ENCODE peak calls at places on chromosomes 4 and X, in nine cellular contexts. One of them, this sample, is unnamed.

GRCh38 chr4:73919691-73920090 is 50.5 kb downstream of the CXCL1 start:
- DNase-seq in CD4-positive, alpha-beta memory T cell: no peak
- DNase-seq in heart left ventricle: no peak
- DNase-seq in body of pancreas: no peak
- DNase-seq in upper lobe of left lung: no peak
- DNase-seq in CD8-positive, alpha-beta memory T cell: no peak
- DNase-seq in neural progenitor cell: no peak
- DNase-seq in lower lobe of right lung: no peak
- DNase-seq in PC-3: no peak
- DNase-seq in this sample: no peak

GRCh38 chr4:46249106-46249505 is 125.3 kb upstream of the GABRG1 start:
- DNase-seq in CD4-positive, alpha-beta memory T cell: no peak
- DNase-seq in heart left ventricle: no peak
- DNase-seq in body of pancreas: no peak
- DNase-seq in upper lobe of left lung: no peak
- DNase-seq in CD8-positive, alpha-beta memory T cell: no peak
- DNase-seq in neural progenitor cell: no peak
- DNase-seq in lower lobe of right lung: no peak
- DNase-seq in PC-3: no peak
- DNase-seq in this sample: no peak

GRCh38 chrX:96147645-96148044 is 537.0 kb upstream of the DIAPH2 start:
- DNase-seq in CD4-positive, alpha-beta memory T cell: no peak
- DNase-seq in heart left ventricle: no peak
- DNase-seq in body of pancreas: no peak
- DNase-seq in upper lobe of left lung: no peak
- DNase-seq in CD8-positive, alpha-beta memory T cell: no peak
- DNase-seq in neural progenitor cell: no peak
- DNase-seq in lower lobe of right lung: no peak
- DNase-seq in PC-3: no peak
- DNase-seq in this sample: no peak

GRCh38 chrX:150032742-150033141 is 94.5 kb upstream of the EOLA2 start:
- DNase-seq in CD4-positive, alpha-beta memory T cell: no peak
- DNase-seq in heart left ventricle: no peak
- DNase-seq in body of pancreas: no peak
- DNase-seq in upper lobe of left lung: no peak
- DNase-seq in CD8-positive, alpha-beta memory T cell: no peak
- DNase-seq in neural progenitor cell: peak; percentile 57
- DNase-seq in lower lobe of right lung: no peak
- DNase-seq in PC-3: peak; percentile 87
- DNase-seq in this sample: peak; percentile 52

GRCh38 chrX:13369541-13370140 is 49.8 kb upstream of the ATXN3L start:
- DNase-seq in CD4-positive, alpha-beta memory T cell: no peak
- DNase-seq in heart left ventricle: no peak
- DNase-seq in body of pancreas: no peak
- DNase-seq in upper lobe of left lung: no peak
- DNase-seq in CD8-positive, alpha-beta memory T cell: no peak
- DNase-seq in neural progenitor cell: peak; percentile 11
- DNase-seq in lower lobe of right lung: no peak
- DNase-seq in PC-3: no peak
- DNase-seq in this sample: no peak

GRCh38 chr4:158777423-158777822 is 8.6 kb downstream of the FNIP2 start:
- DNase-seq in CD4-positive, alpha-beta memory T cell: no peak
- DNase-seq in heart left ventricle: no peak
- DNase-seq in body of pancreas: peak; percentile 24
- DNase-seq in upper lobe of left lung: no peak
- DNase-seq in CD8-positive, alpha-beta memory T cell: no peak
- DNase-seq in neural progenitor cell: no peak
- DNase-seq in lower lobe of right lung: no peak
- DNase-seq in PC-3: no peak
- DNase-seq in this sample: no peak

GRCh38 chr4:107825072-107825789 is 499 bp downstream of the SGMS2 start:
- DNase-seq in CD4-positive, alpha-beta memory T cell: peak; percentile 0
- DNase-seq in heart left ventricle: peak; percentile 50
- DNase-seq in body of pancreas: peak; percentile 78
- DNase-seq in upper lobe of left lung: peak; percentile 69
- DNase-seq in CD8-positive, alpha-beta memory T cell: no peak
- DNase-seq in neural progenitor cell: peak; percentile 75
- DNase-seq in lower lobe of right lung: peak; percentile 83
- DNase-seq in PC-3: peak; percentile 52
- DNase-seq in this sample: peak; percentile 65

GRCh38 chr4:75995727-75996126 is 5.0 kb upstream of the SDAD1 start:
- DNase-seq in CD4-positive, alpha-beta memory T cell: peak; percentile 58
- DNase-seq in heart left ventricle: no peak
- DNase-seq in body of pancreas: no peak
- DNase-seq in upper lobe of left lung: no peak
- DNase-seq in CD8-positive, alpha-beta memory T cell: no peak
- DNase-seq in neural progenitor cell: peak; percentile 67
- DNase-seq in lower lobe of right lung: no peak
- DNase-seq in PC-3: peak; percentile 73
- DNase-seq in this sample: peak; percentile 71

GRCh38 chrX:115898382-115899001 is 272.1 kb upstream of the AGTR2 start:
- DNase-seq in CD4-positive, alpha-beta memory T cell: peak; percentile 79
- DNase-seq in heart left ventricle: peak; percentile 62
- DNase-seq in body of pancreas: peak; percentile 80
- DNase-seq in upper lobe of left lung: peak; percentile 60
- DNase-seq in CD8-positive, alpha-beta memory T cell: no peak
- DNase-seq in neural progenitor cell: peak; percentile 55
- DNase-seq in lower lobe of right lung: no peak
- DNase-seq in PC-3: peak; percentile 46
- DNase-seq in this sample: peak; percentile 1

GRCh38 chr4:159002950-159003349 is 99.9 kb upstream of the RAPGEF2 start:
- DNase-seq in CD4-positive, alpha-beta memory T cell: no peak
- DNase-seq in heart left ventricle: no peak
- DNase-seq in body of pancreas: no peak
- DNase-seq in upper lobe of left lung: no peak
- DNase-seq in CD8-positive, alpha-beta memory T cell: no peak
- DNase-seq in neural progenitor cell: no peak
- DNase-seq in lower lobe of right lung: no peak
- DNase-seq in PC-3: no peak
- DNase-seq in this sample: no peak

GRCh38 chr4:41977709-41978108 is 3.8 kb upstream of the DCAF4L1 start:
- DNase-seq in CD4-positive, alpha-beta memory T cell: no peak
- DNase-seq in heart left ventricle: no peak
- DNase-seq in body of pancreas: no peak
- DNase-seq in upper lobe of left lung: no peak
- DNase-seq in CD8-positive, alpha-beta memory T cell: no peak
- DNase-seq in neural progenitor cell: no peak
- DNase-seq in lower lobe of right lung: no peak
- DNase-seq in PC-3: no peak
- DNase-seq in this sample: no peak

GRCh38 chrX:130176942-130177341 is 5.2 kb downstream of the RAB33A start:
- DNase-seq in CD4-positive, alpha-beta memory T cell: no peak
- DNase-seq in heart left ventricle: no peak
- DNase-seq in body of pancreas: no peak
- DNase-seq in upper lobe of left lung: no peak
- DNase-seq in CD8-positive, alpha-beta memory T cell: no peak
- DNase-seq in neural progenitor cell: no peak
- DNase-seq in lower lobe of right lung: no peak
- DNase-seq in PC-3: no peak
- DNase-seq in this sample: no peak

GRCh38 chrX:130179579-130180215 is 7.9 kb downstream of the RAB33A start:
- DNase-seq in CD4-positive, alpha-beta memory T cell: no peak
- DNase-seq in heart left ventricle: no peak
- DNase-seq in body of pancreas: no peak
- DNase-seq in upper lobe of left lung: no peak
- DNase-seq in CD8-positive, alpha-beta memory T cell: no peak
- DNase-seq in neural progenitor cell: no peak
- DNase-seq in lower lobe of right lung: no peak
- DNase-seq in PC-3: no peak
- DNase-seq in this sample: peak; percentile 48

GRCh38 chrX:130174937-130175336 is 3.2 kb downstream of the RAB33A start:
- DNase-seq in CD4-positive, alpha-beta memory T cell: no peak
- DNase-seq in heart left ventricle: no peak
- DNase-seq in body of pancreas: no peak
- DNase-seq in upper lobe of left lung: no peak
- DNase-seq in CD8-positive, alpha-beta memory T cell: no peak
- DNase-seq in neural progenitor cell: no peak
- DNase-seq in lower lobe of right lung: no peak
- DNase-seq in PC-3: no peak
- DNase-seq in this sample: no peak

GRCh38 chrX:130176354-130176776 is 4.6 kb downstream of the RAB33A start:
- DNase-seq in CD4-positive, alpha-beta memory T cell: no peak
- DNase-seq in heart left ventricle: no peak
- DNase-seq in body of pancreas: no peak
- DNase-seq in upper lobe of left lung: no peak
- DNase-seq in CD8-positive, alpha-beta memory T cell: no peak
- DNase-seq in neural progenitor cell: no peak
- DNase-seq in lower lobe of right lung: no peak
- DNase-seq in PC-3: no peak
- DNase-seq in this sample: no peak

GRCh38 chrX:130179170-130179569 is 7.4 kb downstream of the RAB33A start:
- DNase-seq in CD4-positive, alpha-beta memory T cell: no peak
- DNase-seq in heart left ventricle: no peak
- DNase-seq in body of pancreas: no peak
- DNase-seq in upper lobe of left lung: no peak
- DNase-seq in CD8-positive, alpha-beta memory T cell: no peak
- DNase-seq in neural progenitor cell: no peak
- DNase-seq in lower lobe of right lung: no peak
- DNase-seq in PC-3: no peak
- DNase-seq in this sample: no peak
- H3K4me1 ChIP-seq in CD4-positive, alpha-beta memory T cell: peaks cover 49% of the 10 kb centered on the region
- H3K4me1 ChIP-seq in heart left ventricle: peaks cover 6% of the 10 kb centered on the region
- H3K4me1 ChIP-seq in body of pancreas: no peaks in the 10 kb centered on the region
- H3K4me1 ChIP-seq in upper lobe of left lung: peaks cover 5% of the 10 kb centered on the region
- H3K4me1 ChIP-seq in CD8-positive, alpha-beta memory T cell: peaks cover 32% of the 10 kb centered on the region
- H3K4me1 ChIP-seq in neural progenitor cell: no peaks in the 10 kb centered on the region
- H3K4me1 ChIP-seq in lower lobe of right lung: peaks cover 8% of the 10 kb centered on the region
- H3K4me1 ChIP-seq in PC-3: peaks cover 3% of the 10 kb centered on the region
- H3K4me1 ChIP-seq in this sample: peaks cover 7% of the 10 kb centered on the region

DNA sequence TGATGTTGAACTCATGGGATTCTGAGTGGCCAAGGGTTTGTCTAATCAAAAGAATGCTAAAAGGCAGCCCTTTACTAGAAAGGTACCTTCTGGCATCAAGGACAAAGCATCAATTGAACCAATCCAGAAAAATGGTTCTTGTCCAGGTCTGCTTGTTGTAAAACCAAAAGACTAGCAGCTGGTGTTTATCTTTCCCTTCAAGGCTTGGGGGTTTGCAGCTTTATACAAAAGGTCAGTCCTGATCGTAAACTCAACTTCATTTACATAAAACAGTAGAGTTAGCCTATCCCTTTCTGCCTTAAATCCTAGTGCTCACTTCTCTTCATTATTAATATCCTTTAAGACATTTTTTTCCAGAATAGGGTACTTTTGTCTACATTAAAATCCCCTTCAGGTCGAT is 411.4 kb downstream of the FAT4 start:
- DNase-seq in CD4-positive, alpha-beta memory T cell: no peak
- DNase-seq in heart left ventricle: no peak
- DNase-seq in body of pancreas: no peak
- DNase-seq in upper lobe of left lung: no peak
- DNase-seq in CD8-positive, alpha-beta memory T cell: no peak
- DNase-seq in neural progenitor cell: no peak
- DNase-seq in lower lobe of right lung: no peak
- DNase-seq in PC-3: no peak
- DNase-seq in this sample: no peak
- H3K9me3 ChIP-seq in CD4-positive, alpha-beta memory T cell: no peaks in the 10 kb centered on the region
- H3K9me3 ChIP-seq in heart left ventricle: no peaks in the 10 kb centered on the region
- H3K9me3 ChIP-seq in body of pancreas: no peaks in the 10 kb centered on the region
- H3K9me3 ChIP-seq in upper lobe of left lung: no peaks in the 10 kb centered on the region
- H3K9me3 ChIP-seq in CD8-positive, alpha-beta memory T cell: no peaks in the 10 kb centered on the region
- H3K9me3 ChIP-seq in neural progenitor cell: no peaks in the 10 kb centered on the region
- H3K9me3 ChIP-seq in lower lobe of right lung: no peaks in the 10 kb centered on the region
- H3K9me3 ChIP-seq in PC-3: no peaks in the 10 kb centered on the region
- H3K9me3 ChIP-seq in this sample: no peaks in the 10 kb centered on the region

GRCh38 chr4:26958925-26959653 is 98.4 kb downstream of the STIM2 start:
- DNase-seq in CD4-positive, alpha-beta memory T cell: no peak
- DNase-seq in heart left ventricle: no peak
- DNase-seq in body of pancreas: no peak
- DNase-seq in upper lobe of left lung: no peak
- DNase-seq in CD8-positive, alpha-beta memory T cell: no peak
- DNase-seq in neural progenitor cell: no peak
- DNase-seq in lower lobe of right lung: no peak
- DNase-seq in PC-3: no peak
- DNase-seq in this sample: no peak

GRCh38 chr4:26953770-26954423 is 93.3 kb downstream of the STIM2 start:
- DNase-seq in CD4-positive, alpha-beta memory T cell: no peak
- DNase-seq in heart left ventricle: no peak
- DNase-seq in body of pancreas: no peak
- DNase-seq in upper lobe of left lung: no peak
- DNase-seq in CD8-positive, alpha-beta memory T cell: no peak
- DNase-seq in neural progenitor cell: no peak
- DNase-seq in lower lobe of right lung: no peak
- DNase-seq in PC-3: no peak
- DNase-seq in this sample: no peak

GRCh38 chr4:26950446-26950845 is 89.8 kb downstream of the STIM2 start:
- DNase-seq in CD4-positive, alpha-beta memory T cell: no peak
- DNase-seq in heart left ventricle: no peak
- DNase-seq in body of pancreas: no peak
- DNase-seq in upper lobe of left lung: no peak
- DNase-seq in CD8-positive, alpha-beta memory T cell: no peak
- DNase-seq in neural progenitor cell: no peak
- DNase-seq in lower lobe of right lung: no peak
- DNase-seq in PC-3: no peak
- DNase-seq in this sample: no peak

GRCh38 chr4:26952891-26953290 is 92.2 kb downstream of the STIM2 start:
- DNase-seq in CD4-positive, alpha-beta memory T cell: no peak
- DNase-seq in heart left ventricle: no peak
- DNase-seq in body of pancreas: no peak
- DNase-seq in upper lobe of left lung: no peak
- DNase-seq in CD8-positive, alpha-beta memory T cell: no peak
- DNase-seq in neural progenitor cell: no peak
- DNase-seq in lower lobe of right lung: no peak
- DNase-seq in PC-3: no peak
- DNase-seq in this sample: no peak

GRCh38 chr4:26953361-26953760 is 92.7 kb downstream of the STIM2 start:
- DNase-seq in CD4-positive, alpha-beta memory T cell: no peak
- DNase-seq in heart left ventricle: no peak
- DNase-seq in body of pancreas: no peak
- DNase-seq in upper lobe of left lung: no peak
- DNase-seq in CD8-positive, alpha-beta memory T cell: no peak
- DNase-seq in neural progenitor cell: no peak
- DNase-seq in lower lobe of right lung: no peak
- DNase-seq in PC-3: no peak
- DNase-seq in this sample: no peak
- H3K27ac ChIP-seq in CD4-positive, alpha-beta memory T cell: no peak overlapping the region
- H3K27ac ChIP-seq in heart left ventricle: no peak overlapping the region
- H3K27ac ChIP-seq in body of pancreas: no peak overlapping the region
- H3K27ac ChIP-seq in upper lobe of left lung: no peak overlapping the region
- H3K27ac ChIP-seq in CD8-positive, alpha-beta memory T cell: no peak overlapping the region
- H3K27ac ChIP-seq in neural progenitor cell: no peak overlapping the region
- H3K27ac ChIP-seq in lower lobe of right lung: no peak overlapping the region
- H3K27ac ChIP-seq in PC-3: no peak overlapping the region
- H3K27ac ChIP-seq in this sample: no peak overlapping the region

DNA sequence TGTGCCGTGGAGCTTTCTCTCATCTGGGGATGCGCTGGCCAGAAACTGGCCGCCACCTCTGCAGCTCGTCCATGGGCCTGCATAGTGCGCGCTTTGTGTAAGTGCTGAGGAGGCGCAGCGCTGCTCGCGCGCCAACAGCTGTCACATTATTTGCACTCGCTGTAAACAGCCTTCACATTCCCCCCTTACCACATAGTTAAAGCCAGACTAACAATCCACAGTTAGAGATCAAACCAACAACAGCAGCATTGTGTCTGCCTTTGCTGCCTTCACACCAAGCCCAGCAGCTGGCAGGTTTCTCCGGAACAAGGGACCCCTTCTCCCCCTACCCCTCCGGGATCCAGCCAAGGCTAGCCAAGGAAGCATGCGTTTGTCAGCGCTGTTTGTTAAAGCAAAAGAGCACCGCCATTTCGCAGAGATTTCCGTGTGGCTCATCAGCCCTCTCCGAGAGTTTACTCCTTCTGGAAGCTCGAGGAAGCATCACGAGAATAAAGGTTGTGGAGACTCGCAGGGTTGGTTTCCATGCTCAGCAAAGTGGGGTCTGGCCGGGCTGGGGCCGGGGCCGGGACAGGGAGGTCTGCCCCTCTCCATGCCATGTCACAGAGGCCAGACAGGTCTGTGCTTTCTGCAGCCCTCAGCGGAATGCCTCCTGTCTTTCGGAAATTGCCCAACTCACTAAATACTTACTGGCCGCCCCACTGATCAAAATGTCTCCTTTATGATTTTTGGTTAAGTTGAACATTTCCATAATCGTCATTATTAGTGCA is 11.0 kb downstream of the BCOR start:
- DNase-seq in CD4-positive, alpha-beta memory T cell: no peak
- DNase-seq in heart left ventricle: no peak
- DNase-seq in body of pancreas: peak; percentile 61
- DNase-seq in upper lobe of left lung: no peak
- DNase-seq in CD8-positive, alpha-beta memory T cell: no peak
- DNase-seq in neural progenitor cell: peak; percentile 57
- DNase-seq in lower lobe of right lung: no peak
- DNase-seq in PC-3: no peak
- DNase-seq in this sample: peak; percentile 27
- H3K4me1 ChIP-seq in CD4-positive, alpha-beta memory T cell: peaks cover 84% of the 10 kb centered on the region
- H3K4me1 ChIP-seq in heart left ventricle: peaks cover 62% of the 10 kb centered on the region
- H3K4me1 ChIP-seq in body of pancreas: peaks cover 94% of the 10 kb centered on the region
- H3K4me1 ChIP-seq in upper lobe of left lung: peaks cover 42% of the 10 kb centered on the region
- H3K4me1 ChIP-seq in CD8-positive, alpha-beta memory T cell: peaks cover 60% of the 10 kb centered on the region
- H3K4me1 ChIP-seq in neural progenitor cell: peaks cover 87% of the 10 kb centered on the region
- H3K4me1 ChIP-seq in lower lobe of right lung: peaks cover 69% of the 10 kb centered on the region
- H3K4me1 ChIP-seq in PC-3: peaks cover 51% of the 10 kb centered on the region
- H3K4me1 ChIP-seq in this sample: peaks cover 77% of the 10 kb centered on the region

This sample was measured in cardiac muscle cell.